ENCODE peak calls at places on chromosomes 6 and 20, in six cellular contexts. Z is tibial artery, U is GM23248, X is OCI-LY7, S is heart left ventricle, E is small intestine. Y is an unnamed sample. For H3K9me3 and H3K4me1, the result is how much of the 10 kb centered on the place peaks cover.

GRCh38 chr6:159716247-159717086 is 10.8 kb upstream of the WTAP start:
- DNase-seq in Z (peak), U (peak), X (no peak), S (no peak), E (no peak), Y (no peak)

GRCh38 chr6:151376440-151376839 is 14.9 kb downstream of the ZBTB2 start:
- DNase-seq in Z (no peak), U (no peak), X (peak), S (no peak), E (no peak), Y (no peak)

GRCh38 chr6:70955441-70956190 is 1.2 kb downstream of the B3GAT2 start:
- DNase-seq in Z (peak), U (peak), X (peak), S (peak), E (peak), Y (peak)

GRCh38 chr20:38133680-38134426 is 31.2 kb downstream of the TGM2 start:
- DNase-seq in Z (no peak), U (no peak), X (no peak), S (no peak), E (no peak), Y (peak)

GRCh38 chr6:148972481-148972880 is 225.7 kb downstream of the UST start:
- DNase-seq in Z (no peak), U (no peak), X (peak), S (no peak), E (peak), Y (peak)

GRCh38 chr20:840858-841567 is 7.5 kb downstream of the FAM110A start:
- DNase-seq in Z (no peak), U (peak), X (peak), S (no peak), E (peak), Y (peak)

GRCh38 chr6:168016176-168016620 is 18.7 kb downstream of the KIF25 start:
- DNase-seq in Z (no peak), U (no peak), X (no peak), S (peak), E (no peak), Y (peak)

GRCh38 chr6:45209762-45210161 is 118.4 kb upstream of the RUNX2 start:
- DNase-seq in Z (no peak), U (peak), X (no peak), S (no peak), E (no peak), Y (no peak)

GRCh38 chr20:59518881-59519706 is 85.2 kb upstream of the PHACTR3 start:
- DNase-seq in Z (no peak), U (peak), X (peak), S (no peak), E (peak), Y (no peak)

DNA sequence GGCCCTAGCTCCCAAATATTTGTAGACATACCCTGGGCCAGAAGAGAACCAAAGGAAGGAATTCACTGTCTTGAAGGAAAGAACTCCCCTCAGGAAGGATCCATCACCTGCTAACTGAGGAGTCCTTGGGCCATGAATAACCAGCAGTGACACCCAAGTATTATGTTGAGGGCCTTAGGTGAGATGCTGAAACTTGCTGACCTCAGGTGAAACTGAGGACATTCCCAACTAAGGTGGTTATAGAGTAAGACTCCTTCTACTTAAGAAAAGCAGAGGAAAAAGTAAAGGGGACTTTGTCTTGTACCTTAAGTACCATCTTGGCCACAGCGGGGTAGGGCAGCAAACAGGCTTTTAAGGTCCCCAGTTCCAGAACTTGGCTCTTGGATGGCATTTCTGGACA is 491.7 kb downstream of the C6orf118 start:
- DNase-seq in Z (no peak), U (no peak), X (no peak), S (no peak), E (no peak), Y (no peak)
- H3K9me3 ChIP-seq in Z (under half), U (under half), X (under half), S (under half), E (under half), Y (under half)

GRCh38 chr20:64142546-64142945 is 21.7 kb upstream of the MYT1 start:
- DNase-seq in Z (no peak), U (no peak), X (no peak), S (no peak), E (no peak), Y (peak)

GRCh38 chr20:64145458-64146300 is 18.6 kb upstream of the MYT1 start:
- DNase-seq in Z (no peak), U (no peak), X (no peak), S (no peak), E (no peak), Y (peak)

GRCh38 chr20:64144144-64144912 is 19.9 kb upstream of the MYT1 start:
- DNase-seq in Z (no peak), U (no peak), X (no peak), S (no peak), E (no peak), Y (peak)

GRCh38 chr20:64140956-64141355 is 23.3 kb upstream of the MYT1 start:
- DNase-seq in Z (no peak), U (no peak), X (no peak), S (no peak), E (no peak), Y (peak)

DNA sequence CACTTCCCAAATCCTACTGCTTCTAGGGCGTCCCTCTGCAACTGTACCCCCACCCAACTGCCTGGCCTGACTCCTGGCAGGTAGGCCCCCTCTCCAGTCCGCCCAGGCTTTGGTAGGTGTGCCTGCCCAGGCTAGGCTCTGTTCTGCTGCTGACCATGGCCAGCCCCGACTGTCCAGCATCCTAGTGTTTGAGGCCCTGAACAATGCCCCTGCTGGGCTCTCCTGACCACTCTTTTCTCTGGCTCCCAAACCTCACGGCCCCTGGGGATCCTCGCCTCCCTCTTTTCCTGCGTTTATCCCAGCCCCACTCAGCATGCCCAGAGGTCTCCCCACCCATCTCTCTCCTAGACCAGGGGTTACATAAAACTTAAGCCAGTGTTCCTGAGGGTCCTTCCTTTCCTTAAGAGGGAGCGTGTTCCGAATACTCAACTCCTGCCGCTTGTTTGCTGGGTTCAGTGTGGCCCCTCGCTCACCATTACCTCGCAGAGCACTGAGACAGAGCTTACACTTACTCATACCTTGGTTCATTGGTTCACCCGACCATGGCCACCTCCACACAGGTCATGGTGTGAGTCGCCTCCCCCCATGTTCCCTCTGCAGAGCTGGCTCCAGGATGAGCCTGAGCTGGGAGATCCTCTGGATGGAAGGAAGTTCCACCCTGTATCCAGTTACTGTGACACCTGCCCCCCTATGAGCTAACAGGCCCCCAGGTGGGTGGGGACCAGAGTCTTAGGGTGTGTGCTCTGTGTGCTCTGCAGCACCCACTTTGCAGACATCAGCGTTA is 21.0 kb upstream of the MYT1 start:
- DNase-seq in Z (no peak), U (no peak), X (no peak), S (no peak), E (no peak), Y (peak)
- H3K4me1 ChIP-seq in Z (under half), U (under half), X (under half), S (under half), E (under half), Y (under half)

DNA sequence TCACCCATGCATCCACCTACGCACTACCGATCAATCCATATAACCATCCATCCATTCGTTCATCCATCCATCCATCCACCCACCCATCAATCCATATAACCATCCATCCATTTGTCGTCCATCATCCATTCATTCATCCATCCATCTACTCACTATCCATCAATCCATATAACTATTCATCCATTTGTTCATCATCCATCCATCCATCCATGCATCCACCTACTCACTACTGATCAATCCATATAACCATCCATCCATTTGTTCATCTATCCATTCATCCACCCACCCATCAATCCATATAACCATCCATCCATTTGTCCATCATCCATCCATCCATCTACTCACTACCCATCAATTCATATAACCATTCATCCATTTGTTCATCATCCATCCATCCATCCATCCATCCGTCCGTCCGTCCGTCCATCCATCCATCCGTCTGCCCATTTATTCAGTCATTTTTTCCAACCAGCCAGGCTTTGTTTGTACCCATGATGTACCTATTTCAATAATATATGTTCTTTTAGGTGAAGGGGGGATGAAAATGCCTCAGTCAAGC is 6.1 kb upstream of the BPIFB6 start:
- DNase-seq in Z (no peak), U (no peak), X (no peak), S (no peak), E (no peak), Y (no peak)
- H3K9me3 ChIP-seq in Z (under half), U (under half), X (under half), S (under half), E (under half), Y (under half)

GRCh38 chr6:3422457-3422816 is 34.4 kb downstream of the SLC22A23 start:
- DNase-seq in Z (no peak), U (no peak), X (no peak), S (no peak), E (no peak), Y (no peak)
- H3K4me1 ChIP-seq in Z (under half), U (half or more), X (under half), S (under half), E (under half), Y (under half)

GRCh38 chr20:30937790-30938189 is 319.7 kb upstream of the DEFB115 start:
- DNase-seq in Z (no peak), U (no peak), X (no peak), S (no peak), E (no peak), Y (no peak)
- H3K9me3 ChIP-seq in Z (under half), U (under half), X (under half), S (half or more), E (under half), Y (under half)

GRCh38 chr6:30071081-30071818 is 4.3 kb downstream of the PPP1R11 start:
- DNase-seq in Z (no peak), U (peak), X (no peak), S (peak), E (no peak), Y (peak)
- H3K4me1 ChIP-seq in Z (under half), U (under half), X (under half), S (under half), E (under half), Y (under half)

Y was measured in lower lobe of right lung.